ENCODE peak calls at places on chromosome 14, in eight cellular contexts. One of them, this sample, is unnamed.

GRCh38 chr14:65281991-65282908 is 130.3 kb upstream of the FUT8 start:
- DNase-seq in CD4-positive, alpha-beta memory T cell: peak; percentile 23
- DNase-seq in A549: no peak
- DNase-seq in OCI-LY7: peak; percentile 58
- DNase-seq in iPS DF 6.9: peak; percentile 35
- DNase-seq in testis: no peak
- DNase-seq in neural progenitor cell: peak; percentile 92
- DNase-seq in HFF-Myc: no peak
- DNase-seq in this sample: no peak

GRCh38 chr14:78228702-78229327 is 58.6 kb downstream of the NRXN3 start:
- DNase-seq in CD4-positive, alpha-beta memory T cell: no peak
- DNase-seq in A549: no peak
- DNase-seq in OCI-LY7: no peak
- DNase-seq in iPS DF 6.9: no peak
- DNase-seq in testis: no peak
- DNase-seq in neural progenitor cell: no peak
- DNase-seq in HFF-Myc: no peak
- DNase-seq in this sample: no peak

GRCh38 chr14:22488522-22489246 is 100.3 kb downstream of the DAD1 start:
- DNase-seq in CD4-positive, alpha-beta memory T cell: no peak
- DNase-seq in A549: no peak
- DNase-seq in OCI-LY7: no peak
- DNase-seq in iPS DF 6.9: no peak
- DNase-seq in testis: no peak
- DNase-seq in neural progenitor cell: no peak
- DNase-seq in HFF-Myc: no peak
- DNase-seq in this sample: no peak

GRCh38 chr14:91873476-91874265 is 6.3 kb upstream of the TC2N start:
- DNase-seq in CD4-positive, alpha-beta memory T cell: peak; percentile 91
- DNase-seq in A549: no peak
- DNase-seq in OCI-LY7: peak; percentile 89
- DNase-seq in iPS DF 6.9: no peak
- DNase-seq in testis: no peak
- DNase-seq in neural progenitor cell: no peak
- DNase-seq in HFF-Myc: no peak
- DNase-seq in this sample: no peak

GRCh38 chr14:75752907-75753594 is 92.0 kb downstream of the TTLL5 start:
- DNase-seq in CD4-positive, alpha-beta memory T cell: no peak
- DNase-seq in A549: no peak
- DNase-seq in OCI-LY7: no peak
- DNase-seq in iPS DF 6.9: no peak
- DNase-seq in testis: no peak
- DNase-seq in neural progenitor cell: no peak
- DNase-seq in HFF-Myc: no peak
- DNase-seq in this sample: no peak

GRCh38 chr14:24398298-24398942 is 383 bp upstream of the NYNRIN start:
- DNase-seq in CD4-positive, alpha-beta memory T cell: no peak
- DNase-seq in A549: no peak
- DNase-seq in OCI-LY7: no peak
- DNase-seq in iPS DF 6.9: no peak
- DNase-seq in testis: no peak
- DNase-seq in neural progenitor cell: peak; percentile 60
- DNase-seq in HFF-Myc: no peak
- DNase-seq in this sample: no peak

GRCh38 chr14:24308342-24309124 is 756 bp upstream of the CIDEB start:
- DNase-seq in CD4-positive, alpha-beta memory T cell: no peak
- DNase-seq in A549: no peak
- DNase-seq in OCI-LY7: no peak
- DNase-seq in iPS DF 6.9: no peak
- DNase-seq in testis: no peak
- DNase-seq in neural progenitor cell: no peak
- DNase-seq in HFF-Myc: no peak
- DNase-seq in this sample: no peak

GRCh38 chr14:67636361-67636919 is 16.7 kb downstream of the ARG2 start:
- DNase-seq in CD4-positive, alpha-beta memory T cell: no peak
- DNase-seq in A549: no peak
- DNase-seq in OCI-LY7: peak; percentile 15
- DNase-seq in iPS DF 6.9: no peak
- DNase-seq in testis: no peak
- DNase-seq in neural progenitor cell: no peak
- DNase-seq in HFF-Myc: no peak
- DNase-seq in this sample: no peak

GRCh38 chr14:23694085-23694975 is 58.2 kb downstream of the DHRS2 start:
- DNase-seq in CD4-positive, alpha-beta memory T cell: no peak
- DNase-seq in A549: peak; percentile 5
- DNase-seq in OCI-LY7: no peak
- DNase-seq in iPS DF 6.9: no peak
- DNase-seq in testis: no peak
- DNase-seq in neural progenitor cell: no peak
- DNase-seq in HFF-Myc: no peak
- DNase-seq in this sample: no peak

GRCh38 chr14:73809386-73809785 is 42.2 kb upstream of the PTGR2 start:
- DNase-seq in CD4-positive, alpha-beta memory T cell: no peak
- DNase-seq in A549: no peak
- DNase-seq in OCI-LY7: no peak
- DNase-seq in iPS DF 6.9: no peak
- DNase-seq in testis: no peak
- DNase-seq in neural progenitor cell: no peak
- DNase-seq in HFF-Myc: no peak
- DNase-seq in this sample: no peak

GRCh38 chr14:100213587-100213955 is 25.4 kb upstream of the YY1 start:
- DNase-seq in CD4-positive, alpha-beta memory T cell: no peak
- DNase-seq in A549: no peak
- DNase-seq in OCI-LY7: no peak
- DNase-seq in iPS DF 6.9: no peak
- DNase-seq in testis: no peak
- DNase-seq in neural progenitor cell: no peak
- DNase-seq in HFF-Myc: no peak
- DNase-seq in this sample: no peak

GRCh38 chr14:63460594-63461132 is 82.5 kb downstream of the PPP2R5E start:
- DNase-seq in CD4-positive, alpha-beta memory T cell: no peak
- DNase-seq in A549: no peak
- DNase-seq in OCI-LY7: no peak
- DNase-seq in iPS DF 6.9: no peak
- DNase-seq in testis: no peak
- DNase-seq in neural progenitor cell: no peak
- DNase-seq in HFF-Myc: no peak
- DNase-seq in this sample: no peak

GRCh38 chr14:24274101-24274543 is 2.7 kb upstream of the RABGGTA start:
- DNase-seq in CD4-positive, alpha-beta memory T cell: peak; percentile 74
- DNase-seq in A549: no peak
- DNase-seq in OCI-LY7: peak; percentile 59
- DNase-seq in iPS DF 6.9: no peak
- DNase-seq in testis: no peak
- DNase-seq in neural progenitor cell: no peak
- DNase-seq in HFF-Myc: no peak
- DNase-seq in this sample: peak; percentile 95

GRCh38 chr14:90722590-90722989 is 93.6 kb downstream of the TTC7B start:
- DNase-seq in CD4-positive, alpha-beta memory T cell: no peak
- DNase-seq in A549: no peak
- DNase-seq in OCI-LY7: peak; percentile 18
- DNase-seq in iPS DF 6.9: no peak
- DNase-seq in testis: no peak
- DNase-seq in neural progenitor cell: no peak
- DNase-seq in HFF-Myc: no peak
- DNase-seq in this sample: no peak

GRCh38 chr14:61077946-61078738 is 97.1 kb downstream of the SLC38A6 start:
- DNase-seq in CD4-positive, alpha-beta memory T cell: no peak
- DNase-seq in A549: no peak
- DNase-seq in OCI-LY7: no peak
- DNase-seq in iPS DF 6.9: no peak
- DNase-seq in testis: no peak
- DNase-seq in neural progenitor cell: no peak
- DNase-seq in HFF-Myc: no peak
- DNase-seq in this sample: peak; percentile 54

GRCh38 chr14:81436296-81437138 is 36.4 kb upstream of the STON2 start:
- DNase-seq in CD4-positive, alpha-beta memory T cell: peak; percentile 10
- DNase-seq in A549: peak; percentile 58
- DNase-seq in OCI-LY7: peak; percentile 28
- DNase-seq in iPS DF 6.9: no peak
- DNase-seq in testis: peak; percentile 81
- DNase-seq in neural progenitor cell: peak; percentile 96
- DNase-seq in HFF-Myc: no peak
- DNase-seq in this sample: no peak

DNA sequence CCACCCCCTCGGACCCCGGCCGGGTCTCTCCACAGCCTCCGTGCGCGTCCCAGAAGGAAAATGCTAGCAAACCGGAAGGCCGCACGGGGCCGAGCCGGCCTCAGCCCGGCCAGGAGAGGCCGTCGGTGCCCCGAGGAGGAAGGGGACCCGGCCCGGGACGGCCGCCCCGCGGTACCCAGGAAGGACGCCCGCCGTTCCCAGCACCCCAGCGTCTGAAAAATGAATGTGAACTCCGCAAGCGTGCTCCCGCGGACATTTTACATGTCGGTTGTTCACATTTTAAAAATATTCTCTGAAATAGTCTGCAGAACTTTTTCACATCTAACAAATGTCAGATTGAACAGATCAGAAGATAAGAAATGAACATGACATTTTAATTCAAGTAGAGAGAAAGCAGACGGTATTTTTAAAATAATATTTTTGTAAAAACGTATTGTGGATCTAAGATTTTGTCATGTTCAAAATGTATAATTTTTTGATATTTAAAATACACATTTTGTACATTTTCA is 101.8 kb upstream of the DIO3 start:
- DNase-seq in CD4-positive, alpha-beta memory T cell: no peak
- DNase-seq in A549: no peak
- DNase-seq in OCI-LY7: no peak
- DNase-seq in iPS DF 6.9: no peak
- DNase-seq in testis: no peak
- DNase-seq in neural progenitor cell: peak; percentile 63
- DNase-seq in HFF-Myc: no peak
- DNase-seq in this sample: no peak
- H3K4me3 ChIP-seq in CD4-positive, alpha-beta memory T cell: no peak overlapping the region
- H3K4me3 ChIP-seq in A549: no peak overlapping the region
- H3K4me3 ChIP-seq in OCI-LY7: no peak overlapping the region
- H3K4me3 ChIP-seq in iPS DF 6.9: peak overlapping the region; percentile 25
- H3K4me3 ChIP-seq in testis: peak overlapping the region; percentile 58
- H3K4me3 ChIP-seq in neural progenitor cell: peak overlapping the region; percentile 36
- H3K4me3 ChIP-seq in HFF-Myc: no peak overlapping the region
- H3K4me3 ChIP-seq in this sample: no peak overlapping the region

DNA sequence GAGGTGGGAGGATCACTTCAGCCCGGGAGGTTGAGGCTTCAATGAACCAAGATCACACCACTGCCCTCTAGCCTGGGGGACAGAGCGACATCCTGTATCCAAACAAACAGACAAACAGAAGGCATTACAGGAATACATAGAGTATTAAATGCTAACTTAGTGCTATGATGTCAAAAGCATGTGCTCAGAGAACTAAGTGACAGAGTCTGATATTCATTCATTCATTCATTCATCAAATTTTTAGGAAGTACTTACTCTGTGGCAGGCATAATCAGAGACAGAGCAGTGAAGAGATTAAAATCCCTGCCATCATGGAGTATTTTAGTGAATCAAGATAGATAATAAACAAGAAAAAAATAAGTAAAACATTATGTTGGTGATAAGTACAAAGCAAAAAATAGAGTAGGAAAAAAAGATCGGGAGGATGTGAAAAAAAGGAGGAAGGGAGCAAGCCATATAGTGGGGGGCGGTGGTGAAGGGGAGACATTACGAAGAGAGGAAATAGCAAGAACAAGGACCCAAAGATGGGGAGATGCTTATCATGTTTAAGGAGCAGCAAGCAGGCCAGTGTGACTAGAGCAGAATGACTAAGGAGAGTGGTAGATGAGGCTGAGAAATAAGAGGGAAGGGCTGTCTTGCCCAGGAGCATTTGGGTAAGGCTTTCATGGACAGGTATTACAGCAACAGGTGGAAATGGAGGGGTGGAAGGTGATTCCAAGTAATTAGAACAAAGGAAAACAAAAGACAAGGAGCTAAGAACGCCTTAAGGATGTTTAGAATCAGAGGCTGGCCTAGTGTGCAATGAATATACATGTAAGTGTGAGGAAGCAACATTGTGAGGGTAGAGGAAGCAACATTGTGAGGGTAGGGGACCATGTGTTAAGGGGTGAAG is 2.8 kb downstream of the MAP4K5 start:
- DNase-seq in CD4-positive, alpha-beta memory T cell: no peak
- DNase-seq in A549: no peak
- DNase-seq in OCI-LY7: no peak
- DNase-seq in iPS DF 6.9: no peak
- DNase-seq in testis: no peak
- DNase-seq in neural progenitor cell: no peak
- DNase-seq in HFF-Myc: no peak
- DNase-seq in this sample: no peak
- H3K4me3 ChIP-seq in CD4-positive, alpha-beta memory T cell: no peak overlapping the region
- H3K4me3 ChIP-seq in A549: no peak overlapping the region
- H3K4me3 ChIP-seq in OCI-LY7: peak overlapping the region; percentile 89
- H3K4me3 ChIP-seq in iPS DF 6.9: no peak overlapping the region
- H3K4me3 ChIP-seq in testis: no peak overlapping the region
- H3K4me3 ChIP-seq in neural progenitor cell: peak overlapping the region; percentile 91
- H3K4me3 ChIP-seq in HFF-Myc: peak overlapping the region; percentile 89
- H3K4me3 ChIP-seq in this sample: peak overlapping the region; percentile 41

DNA sequence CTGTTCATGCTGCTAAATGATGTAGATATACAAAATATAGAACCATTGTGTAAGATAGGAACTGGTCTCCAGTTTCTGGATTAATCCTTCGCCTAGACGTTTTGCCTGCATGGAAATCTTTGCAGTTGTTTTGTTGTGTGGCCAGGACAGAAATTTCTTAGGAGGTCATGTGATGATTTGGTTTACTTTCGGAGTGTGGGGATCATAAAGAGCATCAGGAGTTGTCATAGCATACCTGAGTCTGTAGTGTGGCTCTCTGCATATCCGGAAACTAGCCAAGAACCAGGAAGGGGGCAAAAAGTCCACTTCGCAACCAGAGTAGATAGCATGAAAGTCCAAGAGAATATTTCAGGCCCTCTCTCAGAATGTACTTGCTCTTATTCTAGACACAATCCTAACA is 3.1 kb downstream of the SAMD4A start:
- DNase-seq in CD4-positive, alpha-beta memory T cell: no peak
- DNase-seq in A549: no peak
- DNase-seq in OCI-LY7: no peak
- DNase-seq in iPS DF 6.9: no peak
- DNase-seq in testis: no peak
- DNase-seq in neural progenitor cell: no peak
- DNase-seq in HFF-Myc: no peak
- DNase-seq in this sample: no peak
- H3K4me3 ChIP-seq in CD4-positive, alpha-beta memory T cell: no peak overlapping the region
- H3K4me3 ChIP-seq in A549: no peak overlapping the region
- H3K4me3 ChIP-seq in OCI-LY7: no peak overlapping the region
- H3K4me3 ChIP-seq in iPS DF 6.9: no peak overlapping the region
- H3K4me3 ChIP-seq in testis: no peak overlapping the region
- H3K4me3 ChIP-seq in neural progenitor cell: no peak overlapping the region
- H3K4me3 ChIP-seq in HFF-Myc: peak overlapping the region; percentile 75
- H3K4me3 ChIP-seq in this sample: peak overlapping the region; percentile 91

DNA sequence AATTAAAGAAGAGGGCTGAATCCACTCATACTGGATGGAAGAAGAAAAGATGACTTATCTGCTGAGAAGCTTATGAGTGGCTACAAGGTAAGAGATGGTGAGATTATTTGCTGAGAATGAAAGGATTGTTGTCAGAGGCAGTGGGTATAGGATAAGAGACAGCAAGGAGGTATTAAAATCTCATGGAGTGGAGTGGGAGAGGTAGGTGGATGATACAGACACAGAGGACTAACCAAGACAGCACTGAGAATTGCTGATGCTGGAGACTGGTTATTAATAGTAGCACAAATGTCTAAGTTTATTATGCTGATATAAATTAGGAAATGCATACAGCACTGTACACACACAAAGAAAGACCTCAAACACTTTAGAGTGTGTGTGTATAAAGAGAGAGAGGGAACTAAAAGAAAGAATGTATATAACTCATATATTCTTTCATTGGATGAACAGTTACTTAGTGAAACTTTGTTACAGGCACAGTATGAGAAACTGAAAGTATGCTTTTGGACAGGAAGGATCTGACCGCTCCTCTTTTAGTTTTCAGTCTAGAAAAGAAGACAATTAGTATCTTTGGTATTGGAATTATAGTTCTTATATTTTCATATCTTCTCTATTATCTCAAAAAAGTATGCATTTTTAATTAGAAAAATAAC is 543.1 kb downstream of the LRFN5 start:
- DNase-seq in CD4-positive, alpha-beta memory T cell: no peak
- DNase-seq in A549: no peak
- DNase-seq in OCI-LY7: no peak
- DNase-seq in iPS DF 6.9: no peak
- DNase-seq in testis: no peak
- DNase-seq in neural progenitor cell: no peak
- DNase-seq in HFF-Myc: no peak
- DNase-seq in this sample: no peak
- H3K4me3 ChIP-seq in CD4-positive, alpha-beta memory T cell: no peak overlapping the region
- H3K4me3 ChIP-seq in A549: no peak overlapping the region
- H3K4me3 ChIP-seq in OCI-LY7: no peak overlapping the region
- H3K4me3 ChIP-seq in iPS DF 6.9: no peak overlapping the region
- H3K4me3 ChIP-seq in testis: no peak overlapping the region
- H3K4me3 ChIP-seq in neural progenitor cell: no peak overlapping the region
- H3K4me3 ChIP-seq in HFF-Myc: no peak overlapping the region
- H3K4me3 ChIP-seq in this sample: no peak overlapping the region